ENCODE peak calls at places on chromosomes 12 and 14, in five cellular contexts. X is activated naive CD4-positive, alpha-beta T cell; P is effector CD4-positive, alpha-beta T cell; L is non-pigmented ciliary epithelial cell; O is naive thymus-derived CD8-positive, alpha-beta T cell. S is an unnamed sample.
A peak's percentile ranks its signal among the peaks of the same experiment; 100 is the strongest.

GRCh38 chr14:21103165-21103709 is 2.4 kb downstream of the TMEM253 start:
- DNase-seq in X (no peak), L (no peak), P (no peak), O (no peak), S (no peak)

GRCh38 chr12:110280784-110281548 is at the start of gene ATP2A2:
- DNase-seq in P (peak; percentile 83), O (peak; percentile 87), X (peak; percentile 64), L (no peak), S (peak; percentile 91)

GRCh38 chr12:95497031-95497430 is 23.1 kb downstream of the METAP2 start:
- DNase-seq in X (no peak), L (no peak), O (no peak), P (no peak), S (no peak)

GRCh38 chr12:57111046-57111698 is at the start of gene STAT6:
- DNase-seq in O (peak; percentile 82), X (peak; percentile 41), L (no peak), P (peak; percentile 81), S (peak; percentile 91)

GRCh38 chr12:111068281-111068680 is 147.9 kb upstream of the MYL2 start:
- DNase-seq in O (peak; percentile 65), P (no peak), X (no peak), L (no peak), S (peak; percentile 49)

GRCh38 chr12:40566246-40566645 is 126.0 kb upstream of the CNTN1 start:
- DNase-seq in P (no peak), L (no peak), O (no peak), X (no peak), S (no peak)

GRCh38 chr14:67473290-67474082 is 15.0 kb downstream of the TMEM229B start:
- DNase-seq in X (no peak), L (no peak), P (no peak), O (no peak), S (no peak)

GRCh38 chr12:110776410-110776809 is 33.7 kb upstream of the PPP1CC start:
- DNase-seq in X (no peak), O (no peak), L (no peak), P (no peak), S (no peak)

GRCh38 chr12:15788266-15789214 is 648 bp downstream of the EPS8 start:
- DNase-seq in P (peak; percentile 5), X (peak; percentile 24), O (no peak), L (no peak), S (no peak)

GRCh38 chr12:131192951-131193350 is 239.2 kb downstream of the ADGRD1 start:
- DNase-seq in L (no peak), O (no peak), X (no peak), P (no peak), S (no peak)

S was measured in central memory CD4-positive, alpha-beta T cell.